ENCODE peak calls at places on chromosomes 7 and 10, in six cellular contexts. J, X, Y, T, A and N are unnamed samples.

GRCh38 chr10:5932345-5932744 is 42.3 kb downstream of the FBH1 start:
- DNase-seq in J (no peak), X (no peak), Y (no peak), T (no peak), A (no peak), N (no peak)

GRCh38 chr10:29598861-29599311 is 35.9 kb downstream of the SVIL start:
- DNase-seq in J (peak), X (no peak), Y (no peak), T (no peak), A (no peak), N (no peak)

GRCh38 chr7:131642429-131642828 is 86.0 kb upstream of the PODXL start:
- DNase-seq in J (no peak), X (no peak), Y (no peak), T (no peak), A (no peak), N (no peak)

GRCh38 chr10:66837990-66838389 is 87.8 kb upstream of the LRRTM3 start:
- DNase-seq in J (peak), X (no peak), Y (no peak), T (no peak), A (no peak), N (no peak)

GRCh38 chr7:35253182-35253679 is 669 bp downstream of the TBX20 start:
- DNase-seq in J (no peak), X (no peak), Y (peak), T (peak), A (no peak), N (no peak)

GRCh38 chr7:89605362-89605761 is 548.9 kb upstream of the STEAP1 start:
- DNase-seq in J (no peak), X (no peak), Y (no peak), T (no peak), A (no peak), N (no peak)

GRCh38 chr10:24096281-24096680 is 112.7 kb upstream of the KIAA1217 start:
- DNase-seq in J (no peak), X (no peak), Y (no peak), T (no peak), A (no peak), N (no peak)

GRCh38 chr10:62805139-62806092 is 896 bp downstream of the ADO start:
- DNase-seq in J (peak), X (no peak), Y (peak), T (peak), A (peak), N (no peak)

GRCh38 chr10:129652521-129653201 is 185.6 kb downstream of the MGMT start:
- DNase-seq in J (no peak), X (no peak), Y (no peak), T (no peak), A (no peak), N (no peak)

GRCh38 chr10:128808921-128809440 is 658.1 kb upstream of the MGMT start:
- DNase-seq in J (no peak), X (no peak), Y (no peak), T (no peak), A (no peak), N (no peak)

GRCh38 chr7:129786825-129787563 is 165.8 kb downstream of the UBE2H start:
- DNase-seq in J (peak), X (no peak), Y (no peak), T (no peak), A (no peak), N (no peak)

GRCh38 chr10:1142596-1142995 is 86.4 kb downstream of the WDR37 start:
- DNase-seq in J (peak), X (no peak), Y (no peak), T (no peak), A (peak), N (no peak)

GRCh38 chr7:131105294-131105802 is 222.3 kb upstream of the MKLN1 start:
- DNase-seq in J (peak), X (no peak), Y (no peak), T (no peak), A (no peak), N (no peak)

GRCh38 chr10:118958984-118959916 is 70.3 kb upstream of the NANOS1 start:
- DNase-seq in J (peak), X (no peak), Y (no peak), T (peak), A (no peak), N (no peak)

GRCh38 chr7:110017405-110017804 is 1073.5 kb upstream of the LRRN3 start:
- DNase-seq in J (peak), X (no peak), Y (no peak), T (no peak), A (no peak), N (no peak)

GRCh38 chr7:11811709-11812108 is 20.3 kb downstream of the THSD7A start:
- DNase-seq in J (no peak), X (no peak), Y (no peak), T (no peak), A (no peak), N (no peak)

GRCh38 chr10:119775529-119775928 is 49.7 kb downstream of the INPP5F start:
- DNase-seq in J (no peak), X (no peak), Y (peak), T (no peak), A (no peak), N (no peak)

GRCh38 chr7:108263364-108263951 is 133.3 kb upstream of the LAMB4 start:
- DNase-seq in J (no peak), X (no peak), Y (peak), T (no peak), A (no peak), N (no peak)

GRCh38 chr10:99292159-99292558 is 37.0 kb upstream of the CNNM1 start:
- DNase-seq in J (no peak), X (no peak), Y (no peak), T (no peak), A (no peak), N (no peak)

GRCh38 chr7:150425670-150426069 is 24.8 kb upstream of the GIMAP8 start:
- DNase-seq in J (no peak), X (no peak), Y (no peak), T (no peak), A (no peak), N (no peak)

GRCh38 chr10:48444861-48445841 is 138.7 kb downstream of the MAPK8 start:
- DNase-seq in J (no peak), X (no peak), Y (peak), T (peak), A (peak), N (no peak)

GRCh38 chr7:31776616-31777015 is 89.6 kb downstream of the PPP1R17 start:
- DNase-seq in J (peak), X (no peak), Y (no peak), T (no peak), A (no peak), N (no peak)

GRCh38 chr10:25465582-25466372 is 291.0 kb downstream of the GPR158 start:
- DNase-seq in J (no peak), X (no peak), Y (no peak), T (no peak), A (no peak), N (no peak)

GRCh38 chr10:61937631-61938284 is 36.3 kb downstream of the ARID5B start:
- DNase-seq in J (peak), X (no peak), Y (peak), T (no peak), A (no peak), N (no peak)

GRCh38 chr7:43692582-43693373 is 36.5 kb downstream of the COA1 start:
- DNase-seq in J (no peak), X (no peak), Y (no peak), T (no peak), A (no peak), N (no peak)

GRCh38 chr7:112853429-112853828 is 63.2 kb upstream of the TMEM168 start:
- DNase-seq in J (no peak), X (no peak), Y (no peak), T (no peak), A (no peak), N (no peak)

GRCh38 chr10:72245949-72246525 is 27.7 kb upstream of the DDIT4 start:
- DNase-seq in J (no peak), X (no peak), Y (no peak), T (no peak), A (no peak), N (no peak)

GRCh38 chr7:36708765-36709164 is 15.5 kb downstream of the AOAH start:
- DNase-seq in J (no peak), X (no peak), Y (no peak), T (no peak), A (no peak), N (no peak)

GRCh38 chr10:1425886-1426285 is 311.4 kb downstream of the ADARB2 start:
- DNase-seq in J (no peak), X (no peak), Y (peak), T (no peak), A (no peak), N (no peak)

GRCh38 chr10:8023851-8024250 is 30.6 kb upstream of the GATA3 start:
- DNase-seq in J (no peak), X (no peak), Y (no peak), T (no peak), A (no peak), N (no peak)